ENCODE peak calls at places on chromosomes 6 and 20, in five cellular contexts. X, F, P, E and T are unnamed samples.

GRCh38 chr6:118892248-118893094 is 1.5 kb upstream of the ASF1A start:
- DNase-seq in X (no peak), F (no peak), P (peak), E (no peak), T (no peak)

GRCh38 chr20:33477386-33478234 is 12.3 kb upstream of the CBFA2T2 start:
- DNase-seq in X (no peak), F (no peak), P (no peak), E (no peak), T (no peak)

GRCh38 chr6:153613719-153614455 is 425.2 kb upstream of the OPRM1 start:
- DNase-seq in X (no peak), F (no peak), P (no peak), E (no peak), T (no peak)

GRCh38 chr6:128870751-128871150 is 12.2 kb upstream of the LAMA2 start:
- DNase-seq in X (no peak), F (no peak), P (no peak), E (no peak), T (no peak)

GRCh38 chr6:158033077-158033750 is 51.6 kb downstream of the SYNJ2 start:
- DNase-seq in X (no peak), F (no peak), P (no peak), E (no peak), T (no peak)

GRCh38 chr6:51137777-51138176 is 319.1 kb downstream of the TFAP2B start:
- DNase-seq in X (no peak), F (no peak), P (no peak), E (no peak), T (no peak)

GRCh38 chr6:67667640-67668422 is 967.3 kb upstream of the ADGRB3 start:
- DNase-seq in X (no peak), F (no peak), P (no peak), E (no peak), T (no peak)

GRCh38 chr6:162442675-162443074 is 284.9 kb downstream of the PRKN start:
- DNase-seq in X (no peak), F (no peak), P (no peak), E (peak), T (no peak)

GRCh38 chr6:44738652-44739141 is 351.2 kb downstream of the CDC5L start:
- DNase-seq in X (peak), F (no peak), P (no peak), E (no peak), T (no peak)

GRCh38 chr6:144758602-144759001 is 473.5 kb downstream of the UTRN start:
- DNase-seq in X (peak), F (peak), P (peak), E (no peak), T (no peak)

GRCh38 chr6:106114492-106114891 is 28.4 kb downstream of the PRDM1 start:
- DNase-seq in X (no peak), F (no peak), P (no peak), E (no peak), T (no peak)

GRCh38 chr6:90643366-90643765 is 56.5 kb upstream of the MAP3K7 start:
- DNase-seq in X (no peak), F (no peak), P (no peak), E (no peak), T (no peak)

GRCh38 chr20:35093245-35093884 is 758 bp upstream of the TRPC4AP start:
- DNase-seq in X (peak), F (no peak), P (peak), E (no peak), T (no peak)

GRCh38 chr6:119121367-119121766 is 42.9 kb upstream of the FAM184A start:
- DNase-seq in X (no peak), F (no peak), P (no peak), E (no peak), T (no peak)

GRCh38 chr6:11848252-11848651 is 69.6 kb upstream of the ADTRP start:
- DNase-seq in X (no peak), F (no peak), P (peak), E (no peak), T (no peak)

GRCh38 chr6:136989591-136990578 is 54.9 kb downstream of the IL20RA start:
- DNase-seq in X (no peak), F (no peak), P (no peak), E (peak), T (no peak)

GRCh38 chr20:63031251-63032014 is 24.7 kb upstream of the BHLHE23 start:
- DNase-seq in X (no peak), F (no peak), P (no peak), E (no peak), T (no peak)

GRCh38 chr6:170087946-170088348 is 202.9 kb downstream of the DLL1 start:
- DNase-seq in X (no peak), F (no peak), P (no peak), E (peak), T (no peak)

GRCh38 chr20:48864254-48864653 is 36.5 kb upstream of the PREX1 start:
- DNase-seq in X (no peak), F (no peak), P (no peak), E (no peak), T (no peak)

GRCh38 chr6:36929607-36930006 is 24.9 kb upstream of the PI16 start:
- DNase-seq in X (peak), F (no peak), P (peak), E (no peak), T (no peak)

GRCh38 chr20:62918137-62918536 is 8.2 kb downstream of the DIDO1 start:
- DNase-seq in X (no peak), F (no peak), P (no peak), E (no peak), T (no peak)

GRCh38 chr6:108186226-108186625 is 20.4 kb downstream of the NR2E1 start:
- DNase-seq in X (no peak), F (no peak), P (no peak), E (no peak), T (no peak)

GRCh38 chr6:1609662-1610496 is at the start of gene FOXC1:
- DNase-seq in X (peak), F (peak), P (peak), E (peak), T (peak)

GRCh38 chr20:9460518-9460917 is 53.9 kb upstream of the LAMP5 start:
- DNase-seq in X (peak), F (no peak), P (peak), E (no peak), T (no peak)

GRCh38 chr6:124927806-124928205 is 34.4 kb upstream of the RNF217 start:
- DNase-seq in X (no peak), F (peak), P (peak), E (no peak), T (no peak)

GRCh38 chr6:90249044-90249443 is 47.6 kb downstream of the BACH2 start:
- DNase-seq in X (no peak), F (no peak), P (no peak), E (no peak), T (no peak)

DNA sequence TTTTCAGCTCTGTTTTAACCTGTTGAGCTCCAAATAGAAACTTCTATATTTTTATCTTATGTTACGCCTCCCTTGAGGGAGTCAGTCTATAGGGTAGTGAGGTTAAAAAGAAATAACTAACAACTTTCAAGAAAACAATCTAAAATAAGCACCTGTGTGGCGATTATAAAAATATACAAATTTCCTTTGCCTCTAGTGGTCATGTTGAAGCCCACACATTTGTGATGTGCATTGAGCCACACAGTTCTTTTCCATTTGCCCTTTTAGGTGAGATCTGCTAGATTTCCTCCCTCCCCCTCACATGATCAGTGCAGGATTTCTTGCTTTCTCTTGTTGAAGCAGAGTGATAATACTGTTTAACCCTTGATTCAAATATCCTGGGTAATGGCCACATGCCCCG is 84.2 kb downstream of the MYB start:
- DNase-seq in X (no peak), F (no peak), P (no peak), E (no peak), T (no peak)
- TF ChIP-seq CTCF in X (no peak), F (no peak), P (no peak), E (no peak), T (no peak)

GRCh38 chr20:19304886-19305415 is 92.5 kb downstream of the SLC24A3 start:
- DNase-seq in X (no peak), F (no peak), P (no peak), E (no peak), T (no peak)

GRCh38 chr20:19308151-19308550 is 95.7 kb downstream of the SLC24A3 start:
- DNase-seq in X (no peak), F (no peak), P (no peak), E (no peak), T (no peak)

GRCh38 chr20:19313342-19314069 is 101.1 kb downstream of the SLC24A3 start:
- DNase-seq in X (no peak), F (no peak), P (no peak), E (no peak), T (no peak)

GRCh38 chr20:19314619-19315018 is 102.2 kb downstream of the SLC24A3 start:
- DNase-seq in X (no peak), F (no peak), P (no peak), E (no peak), T (no peak)

DNA sequence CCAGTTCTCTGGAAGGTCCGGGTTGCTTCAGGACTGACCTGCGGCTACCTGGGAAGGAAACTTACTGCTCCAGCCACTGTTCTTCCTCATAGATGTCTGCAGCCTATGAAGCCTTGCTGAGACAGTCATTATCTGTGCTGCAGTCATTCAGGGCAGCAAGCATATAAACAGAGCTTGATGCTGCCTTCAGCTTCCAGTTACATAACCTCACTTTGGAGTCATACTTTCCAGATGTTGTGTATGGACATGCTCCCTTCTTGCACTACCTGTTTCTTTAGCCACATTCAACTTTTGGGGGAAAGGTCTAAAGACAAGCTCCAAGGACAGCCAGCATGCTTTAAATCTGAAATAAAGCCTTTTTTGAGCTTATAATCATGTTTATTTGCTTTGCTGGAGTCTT is 98.1 kb downstream of the SLC24A3 start:
- DNase-seq in X (no peak), F (no peak), P (no peak), E (no peak), T (no peak)
- TF ChIP-seq CTCF in X (no peak), F (no peak), P (no peak), E (no peak), T (no peak)

DNA sequence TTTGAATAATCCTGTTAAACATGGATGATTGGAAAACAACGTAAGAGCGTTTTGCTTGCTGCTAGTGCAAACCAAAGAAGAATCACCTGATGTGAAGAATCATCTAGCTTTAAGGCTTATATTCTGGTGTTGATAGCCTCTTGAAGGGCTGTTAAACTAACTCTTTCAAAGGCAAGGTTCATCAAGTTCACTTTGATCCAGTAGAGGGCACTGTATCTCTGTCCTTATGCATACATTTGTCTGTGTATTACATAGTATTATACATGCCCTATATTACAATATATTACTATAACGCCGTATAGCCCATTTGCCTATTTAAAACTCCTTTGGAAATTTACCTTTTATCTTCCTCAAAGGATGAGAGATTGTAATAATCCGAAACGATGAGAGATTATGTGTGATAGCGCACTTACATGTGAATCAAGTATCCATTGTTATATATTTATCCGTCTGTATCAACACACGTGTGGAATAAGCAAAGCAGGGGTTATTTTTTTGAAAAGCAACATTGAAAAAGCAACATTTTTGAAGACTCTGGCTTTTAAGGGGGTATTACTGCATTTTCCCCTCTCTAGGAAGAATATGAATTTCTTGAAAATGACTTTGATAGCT is 50.8 kb upstream of the NRN1 start:
- DNase-seq in X (peak), F (peak), P (no peak), E (peak), T (no peak)
- TF ChIP-seq CTCF in X (peak), F (peak), P (peak), E (peak), T (peak)

DNA sequence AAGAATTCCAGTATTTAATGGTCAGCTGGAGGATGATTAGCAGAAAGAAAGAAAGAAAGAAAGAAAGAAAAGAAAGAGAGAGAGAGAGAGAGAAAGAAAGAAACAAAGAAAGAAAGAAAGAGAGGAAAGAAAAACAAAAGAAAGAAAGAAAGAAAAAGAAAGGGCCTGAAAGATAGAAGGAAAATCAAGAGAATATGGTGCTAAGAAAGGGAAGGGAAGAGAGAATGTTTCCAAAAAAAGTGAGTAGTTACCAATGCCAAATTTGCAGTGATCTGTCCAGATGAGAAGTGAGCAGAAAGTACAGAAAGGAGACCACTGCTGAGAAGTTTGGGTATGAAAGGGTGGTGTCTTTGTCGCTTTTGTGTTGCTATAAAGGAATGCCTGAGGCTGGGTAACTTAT is 26.6 kb downstream of the SLC17A4 start:
- DNase-seq in X (no peak), F (no peak), P (no peak), E (no peak), T (no peak)
- TF ChIP-seq CTCF in X (no peak), F (no peak), P (no peak), E (no peak), T (no peak)